ENCODE peak calls at places on chromosomes 11 and 22, in seven cellular contexts. R is upper lobe of left lung; H is stimulated activated naive CD8-positive, alpha-beta T cell treated with anti-CD3 and anti-CD28 coated beads, Interleukin-15, amount 100 ng/mL, for 72 hours; T is stimulated activated CD4-positive, alpha-beta T cell treated with anti-CD3 and anti-CD28 coated beads, Interleukin-1b, Interleukin-23, amount 100 ng/mL, for 24 hours; W is GM12892; C is pulmonary artery endothelial cell; O is ovary. L is an unnamed sample.

GRCh38 chr22:36897611-36898010 is 15.8 kb upstream of the CSF2RB start:
- DNase-seq in H (no peak), T (no peak), R (no peak), C (no peak), W (no peak), O (no peak), L (no peak)

GRCh38 chr11:26188559-26188958 is 143.4 kb upstream of the ANO3 start:
- DNase-seq in R (no peak), O (no peak), T (no peak), W (no peak), C (no peak), H (no peak), L (no peak)

GRCh38 chr11:97364047-97364446 is 974.2 kb downstream of the JRKL start:
- DNase-seq in O (no peak), H (no peak), W (no peak), C (no peak), R (no peak), T (no peak), L (no peak)

GRCh38 chr11:17915500-17916143 is 97.2 kb downstream of the SERGEF start:
- DNase-seq in O (no peak), W (no peak), H (no peak), C (no peak), R (no peak), T (no peak), L (peak)

GRCh38 chr11:110076388-110076965 is 16.7 kb upstream of the ZC3H12C start:
- DNase-seq in T (no peak), R (no peak), W (no peak), C (no peak), O (no peak), H (no peak), L (no peak)

GRCh38 chr11:91955206-91955605 is 269.4 kb upstream of the FAT3 start:
- DNase-seq in W (no peak), C (no peak), H (no peak), T (no peak), R (no peak), O (no peak), L (no peak)

GRCh38 chr11:72609045-72609444 is 65.2 kb downstream of the PDE2A start:
- DNase-seq in O (no peak), W (no peak), H (no peak), T (no peak), C (no peak), R (no peak), L (no peak)

GRCh38 chr22:17601031-17601430 is 27.5 kb downstream of the ATP6V1E1 start:
- DNase-seq in T (no peak), C (no peak), R (no peak), W (no peak), H (no peak), O (no peak), L (no peak)

GRCh38 chr11:45885274-45885920 is at the start of gene MAPK8IP1:
- DNase-seq in T (peak), R (peak), O (peak), C (no peak), H (peak), W (peak), L (peak)

GRCh38 chr11:10728779-10729472 is 22.1 kb upstream of the CTR9 start:
- DNase-seq in O (no peak), H (no peak), T (no peak), R (peak), W (no peak), C (no peak), L (no peak)

GRCh38 chr11:61071208-61071681 is 31.0 kb upstream of the CD5 start:
- DNase-seq in C (no peak), W (peak), O (peak), R (no peak), H (peak), T (no peak), L (no peak)

GRCh38 chr22:41498322-41498721 is 29.4 kb downstream of the ACO2 start:
- DNase-seq in R (no peak), T (no peak), C (no peak), H (no peak), W (no peak), O (no peak), L (no peak)

GRCh38 chr11:30586251-30587144 is at the start of gene MPPED2:
- DNase-seq in R (no peak), H (peak), T (no peak), W (peak), C (no peak), O (peak), L (peak)

GRCh38 chr11:17544181-17544622 is at the start of gene USH1C:
- DNase-seq in T (peak), C (no peak), O (no peak), W (no peak), R (peak), H (peak), L (no peak)

GRCh38 chr11:75273331-75273988 is 32.9 kb downstream of the TPBGL start:
- DNase-seq in T (no peak), H (no peak), C (no peak), W (no peak), R (no peak), O (no peak), L (no peak)

GRCh38 chr11:64044730-64045386 is 9.1 kb downstream of the FLRT1 start:
- DNase-seq in H (no peak), R (peak), T (no peak), W (no peak), C (no peak), O (no peak), L (no peak)

GRCh38 chr11:30740071-30740470 is 153.9 kb upstream of the MPPED2 start:
- DNase-seq in T (no peak), W (no peak), O (no peak), R (no peak), H (no peak), C (no peak), L (no peak)

GRCh38 chr11:47004595-47005033 is 68.1 kb downstream of the CSTPP1 start:
- DNase-seq in H (no peak), T (no peak), R (no peak), W (no peak), O (peak), C (peak), L (peak)

GRCh38 chr11:47523491-47524199 is 29.3 kb downstream of the CELF1 start:
- DNase-seq in W (no peak), C (peak), O (peak), R (no peak), H (no peak), T (no peak), L (peak)

GRCh38 chr11:27319065-27319464 is 44.0 kb downstream of the CCDC34 start:
- DNase-seq in H (peak), T (no peak), C (no peak), R (no peak), W (peak), O (no peak), L (peak)

GRCh38 chr22:37229805-37230672 is 14.0 kb downstream of the RAC2 start:
- DNase-seq in O (no peak), T (peak), W (peak), R (no peak), C (no peak), H (peak), L (peak)

GRCh38 chr11:104126464-104126863 is 37.5 kb downstream of the PDGFD start:
- DNase-seq in T (no peak), W (no peak), C (no peak), H (no peak), O (no peak), R (no peak), L (no peak)

GRCh38 chr11:12061851-12062560 is 48.4 kb upstream of the MICAL2 start:
- DNase-seq in T (no peak), R (no peak), W (no peak), H (no peak), C (no peak), O (no peak), L (no peak)

GRCh38 chr22:32677876-32678275 is 123.6 kb upstream of the TIMP3 start:
- DNase-seq in W (no peak), T (no peak), O (no peak), H (no peak), C (no peak), R (no peak), L (no peak)

GRCh38 chr11:112655386-112655785 is 305.8 kb upstream of the NCAM1 start:
- DNase-seq in H (no peak), R (no peak), O (peak), T (no peak), W (no peak), C (no peak), L (peak)

GRCh38 chr22:38564669-38565068 is 5.3 kb downstream of the DMC1 start:
- DNase-seq in H (no peak), W (no peak), C (no peak), O (no peak), T (no peak), R (no peak), L (no peak)

GRCh38 chr11:65307298-65308229 is 7.1 kb upstream of the CDC42EP2 start:
- DNase-seq in O (no peak), T (no peak), W (no peak), H (no peak), C (no peak), R (no peak), L (no peak)

GRCh38 chr11:70493891-70494290 is 95.6 kb downstream of the CTTN start:
- DNase-seq in R (no peak), O (no peak), T (no peak), C (no peak), H (no peak), W (no peak), L (no peak)

GRCh38 chr11:28169816-28170215 is 61.6 kb downstream of the METTL15 start:
- DNase-seq in R (no peak), W (no peak), H (no peak), O (no peak), T (no peak), C (no peak), L (peak)

GRCh38 chr11:123233280-123233977 is 38.4 kb upstream of the CLMP start:
- DNase-seq in H (peak), O (no peak), T (no peak), W (peak), C (no peak), R (no peak), L (no peak)

GRCh38 chr11:15536438-15536837 is 421.7 kb downstream of the INSC start:
- DNase-seq in R (no peak), O (no peak), H (no peak), T (no peak), W (no peak), C (no peak), L (no peak)

GRCh38 chr11:131036544-131036943 is 120.3 kb upstream of the SNX19 start:
- DNase-seq in R (no peak), C (no peak), T (no peak), H (no peak), W (no peak), O (no peak), L (no peak)

GRCh38 chr11:48141475-48142100 is 75.0 kb upstream of the OR4B1 start:
- DNase-seq in O (no peak), W (no peak), T (no peak), H (no peak), R (no peak), C (no peak), L (peak)

GRCh38 chr22:35633520-35633919 is 14.7 kb upstream of the APOL6 start:
- DNase-seq in W (no peak), R (no peak), C (no peak), H (no peak), T (no peak), O (no peak), L (no peak)

GRCh38 chr11:10436224-10436623 is 18.8 kb upstream of the AMPD3 start:
- DNase-seq in R (no peak), O (no peak), C (no peak), H (no peak), T (no peak), W (no peak), L (no peak)

GRCh38 chr11:14907411-14908213 is 15.6 kb upstream of the CYP2R1 start:
- DNase-seq in H (peak), C (no peak), T (peak), O (peak), R (peak), W (no peak), L (peak)